ENCODE peak calls at places on chromosomes 5 and 9, in four cellular contexts. X is HepG2, O is H1, Y is SK-N-SH. K is an unnamed sample.

GRCh38 chr5:96994493-96994892 is 58.6 kb downstream of the LNPEP start:
- DNase-seq in O (no peak), Y (no peak), X (no peak), K (no peak)

GRCh38 chr5:143629871-143630658 is 181.9 kb upstream of the HMHB1 start:
- DNase-seq in X (peak; percentile 80), Y (no peak), O (no peak), K (no peak)

GRCh38 chr5:135426102-135427082 is 20.8 kb downstream of the DCANP1 start:
- DNase-seq in O (no peak), Y (peak; percentile 69), X (peak; percentile 66), K (peak; percentile 12)

GRCh38 chr5:68375540-68375939 is 160.0 kb downstream of the PIK3R1 start:
- DNase-seq in Y (no peak), X (no peak), O (no peak), K (no peak)

GRCh38 chr9:123863164-123863855 is 66.6 kb downstream of the DENND1A start:
- DNase-seq in Y (no peak), O (no peak), X (no peak), K (no peak)

GRCh38 chr9:2623046-2623865 is 1.7 kb downstream of the VLDLR start:
- DNase-seq in Y (peak; percentile 68), X (peak; percentile 33), O (no peak), K (no peak)

GRCh38 chr9:104682642-104683041 is 11.7 kb upstream of the OR13D1 start:
- DNase-seq in X (peak; percentile 57), Y (peak; percentile 25), O (no peak), K (peak; percentile 7)

GRCh38 chr5:147098233-147098790 is 136.5 kb upstream of the STK32A start:
- DNase-seq in X (peak; percentile 33), O (no peak), Y (peak; percentile 53), K (no peak)

GRCh38 chr5:114243983-114244305 is 117.9 kb upstream of the KCNN2 start:
- DNase-seq in O (no peak), Y (no peak), X (no peak), K (no peak)

GRCh38 chr9:36873247-36873875 is 160.7 kb downstream of the PAX5 start:
- DNase-seq in Y (peak; percentile 86), X (peak; percentile 62), O (no peak), K (peak; percentile 28)

GRCh38 chr5:157328277-157328912 is 62.5 kb downstream of the CYFIP2 start:
- DNase-seq in O (no peak), X (peak; percentile 73), Y (peak; percentile 88), K (no peak)

GRCh38 chr9:136618578-136619547 is 43.9 kb upstream of the EGFL7 start:
- DNase-seq in Y (no peak), O (no peak), X (no peak), K (no peak)

GRCh38 chr9:71729816-71730526 is 38.3 kb downstream of the CEMIP2 start:
- DNase-seq in O (no peak), Y (no peak), X (no peak), K (no peak)
- TF ChIP-seq TCF12 in O (no peak), Y (no peak), X (no peak), K (no peak)

DNA sequence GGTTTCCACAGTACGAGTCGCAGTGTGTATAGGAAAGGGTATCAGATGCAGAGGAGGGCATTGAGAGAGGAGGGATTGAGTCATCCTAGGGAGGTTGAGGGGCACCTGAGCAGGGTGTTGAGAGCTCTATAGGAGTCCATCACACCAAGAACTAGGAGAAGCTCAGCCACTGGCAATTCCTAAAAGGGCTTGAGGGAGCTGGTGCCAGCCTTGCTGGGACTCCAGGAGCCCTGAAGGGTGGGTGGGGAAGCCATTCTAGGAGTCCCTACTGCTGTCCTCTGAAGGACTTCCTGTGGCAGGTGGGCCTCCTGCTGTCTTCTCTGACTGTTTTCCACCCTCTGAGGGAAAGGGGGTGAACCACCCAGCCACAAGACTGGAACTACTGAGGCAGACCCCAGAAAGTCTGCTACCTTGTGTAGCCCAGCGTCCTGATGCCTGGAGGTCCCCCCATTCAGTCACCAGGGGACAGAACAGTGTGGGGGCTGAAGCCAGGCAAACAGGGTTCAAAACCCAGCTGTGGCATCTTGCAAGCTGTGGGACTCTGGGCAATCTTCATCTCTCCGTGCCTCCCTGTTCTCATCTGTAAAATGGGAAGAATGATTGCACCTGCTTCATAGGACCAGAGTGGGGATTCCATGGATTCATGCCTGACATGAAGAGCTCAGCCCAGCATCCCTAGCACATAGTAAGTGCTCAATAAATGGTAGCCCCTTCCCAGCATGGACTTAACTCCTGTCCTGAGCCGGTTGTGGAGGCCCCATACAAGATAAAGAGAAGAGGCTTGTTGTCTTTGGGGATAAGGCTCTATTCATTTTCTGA is 149.5 kb downstream of the C9orf50 start:
- DNase-seq in O (no peak), Y (no peak), X (no peak), K (no peak)
- TF ChIP-seq TCF12 in O (no peak), Y (no peak), X (no peak), K (no peak)

DNA sequence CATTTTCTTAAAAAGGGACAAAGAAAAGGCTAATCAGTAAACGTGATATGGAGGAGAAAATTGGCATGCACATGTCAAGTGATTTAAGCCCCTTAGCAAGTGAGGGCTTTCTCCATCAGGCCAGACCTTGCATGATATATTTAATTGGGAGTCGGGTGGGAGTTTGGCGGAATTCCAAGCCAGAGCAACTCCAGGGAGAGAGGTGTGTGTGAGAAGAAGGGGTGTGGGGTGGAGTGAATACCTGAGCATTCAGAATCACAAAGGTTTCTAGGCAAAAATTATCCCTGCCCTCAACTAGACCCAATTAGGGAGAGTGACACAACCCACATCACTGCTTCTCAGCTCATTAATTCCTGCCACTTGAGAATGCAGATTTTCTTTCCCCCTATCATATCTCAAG is 279.7 kb upstream of the TUT7 start:
- DNase-seq in O (no peak), X (no peak), Y (no peak), K (no peak)
- TF ChIP-seq TCF12 in O (no peak), X (no peak), Y (no peak), K (no peak)

GRCh38 chr5:132220476-132220875 is 7.2 kb downstream of the P4HA2 start:
- DNase-seq in O (no peak), Y (no peak), X (no peak), K (no peak)
- TF ChIP-seq TCF12 in O (no peak), Y (no peak), X (no peak), K (no peak)

GRCh38 chr5:120106912-120107525 is 357.1 kb upstream of the PRR16 start:
- DNase-seq in X (no peak), Y (no peak), O (no peak), K (no peak)

GRCh38 chr5:120103498-120103897 is 360.6 kb upstream of the PRR16 start:
- DNase-seq in O (no peak), Y (no peak), X (no peak), K (no peak)

GRCh38 chr5:120096413-120096812 is 367.7 kb upstream of the PRR16 start:
- DNase-seq in Y (no peak), X (no peak), O (no peak), K (no peak)

GRCh38 chr5:120098902-120099301 is 365.2 kb upstream of the PRR16 start:
- DNase-seq in Y (no peak), O (no peak), X (no peak), K (no peak)

GRCh38 chr5:120101771-120102170 is 362.3 kb upstream of the PRR16 start:
- DNase-seq in Y (no peak), X (no peak), O (no peak), K (no peak)
- TF ChIP-seq TCF12 in Y (no peak), X (no peak), O (no peak), K (no peak)

DNA sequence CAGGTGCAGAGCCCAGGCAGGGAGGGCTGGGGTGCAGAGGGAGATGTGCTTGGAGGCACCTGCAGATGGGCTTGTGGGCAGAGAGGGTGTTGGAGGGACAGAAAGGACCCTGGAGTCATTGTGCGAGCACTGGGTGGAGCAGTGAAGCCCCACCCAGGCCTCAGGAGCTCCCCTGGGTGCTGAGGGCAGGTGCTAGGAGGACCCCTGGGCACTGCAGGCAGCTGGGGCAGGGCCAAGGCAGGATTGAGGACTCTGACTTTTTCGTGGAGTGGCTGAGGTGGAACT is 10.3 kb upstream of the SLC6A18 start:
- DNase-seq in Y (no peak), X (no peak), O (no peak), K (no peak)
- TF ChIP-seq TCF12 in Y (no peak), X (no peak), O (no peak), K (no peak)

GRCh38 chr5:140297283-140297682 is 5.6 kb downstream of the PFDN1 start:
- DNase-seq in Y (no peak), O (no peak), X (no peak), K (no peak)

GRCh38 chr5:140294753-140295152 is 8.1 kb downstream of the PFDN1 start:
- DNase-seq in Y (no peak), O (no peak), X (no peak), K (no peak)

GRCh38 chr5:140293091-140293996 is 9.6 kb downstream of the PFDN1 start:
- DNase-seq in O (no peak), X (peak; percentile 65), Y (no peak), K (no peak)

GRCh38 chr5:140296289-140296688 is 6.6 kb downstream of the PFDN1 start:
- DNase-seq in Y (no peak), O (no peak), X (no peak), K (no peak)

DNA sequence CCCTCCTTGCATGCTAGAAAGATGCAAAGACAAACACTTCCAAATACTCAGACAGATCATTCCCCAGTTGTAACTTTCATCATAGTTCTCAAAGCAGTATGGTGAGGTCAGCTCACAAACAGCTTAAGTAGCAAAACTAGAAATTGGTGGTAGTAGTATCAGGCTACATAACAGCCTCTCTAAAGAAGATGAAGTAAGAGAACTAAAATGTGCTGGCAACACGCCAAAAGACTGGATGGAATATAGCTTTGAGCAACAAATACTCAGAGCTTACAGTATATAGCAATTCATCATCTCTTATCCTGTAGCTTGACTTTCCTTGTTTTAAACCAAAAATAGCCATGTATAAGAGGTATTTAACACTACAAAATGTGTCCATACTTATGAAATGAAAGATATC is 7.5 kb downstream of the PFDN1 start:
- DNase-seq in Y (no peak), O (no peak), X (peak; percentile 67), K (no peak)
- TF ChIP-seq TCF12 in Y (peak; percentile 46), O (no peak), X (no peak), K (no peak)

GRCh38 chr5:40121236-40121635 is 558.5 kb upstream of the PTGER4 start:
- DNase-seq in X (no peak), Y (no peak), O (no peak), K (no peak)

GRCh38 chr5:40124367-40124766 is 555.3 kb upstream of the PTGER4 start:
- DNase-seq in O (no peak), X (no peak), Y (no peak), K (no peak)
- TF ChIP-seq TCF12 in O (no peak), X (no peak), Y (no peak), K (no peak)

GRCh38 chr9:22097712-22098111 is 88.6 kb upstream of the CDKN2B start:
- DNase-seq in O (no peak), X (no peak), Y (no peak), K (no peak)
- TF ChIP-seq TCF12 in O (no peak), X (no peak), Y (peak; percentile 58), K (no peak)